ENCODE peak calls at places on chromosomes 11 and 22, in six cellular contexts. C, U, P, J, Z and T are unnamed samples.

GRCh38 chr11:68659158-68659921 is 25.0 kb upstream of the GAL start:
- DNase-seq in C (peak), U (no peak), Z (no peak), J (no peak), P (peak), T (no peak)

GRCh38 chr11:128632151-128632791 is 44.9 kb upstream of the ETS1 start:
- DNase-seq in J (peak), U (peak), C (peak), P (peak), Z (no peak), T (peak)

GRCh38 chr11:124859171-124859570 is 6.1 kb upstream of the ROBO3 start:
- DNase-seq in P (no peak), U (no peak), Z (no peak), C (no peak), J (no peak), T (no peak)

GRCh38 chr11:126842038-126842437 is 158.5 kb downstream of the KIRREL3 start:
- DNase-seq in Z (no peak), J (no peak), P (no peak), U (no peak), C (no peak), T (no peak)

GRCh38 chr11:128232588-128232987 is 354.8 kb downstream of the ETS1 start:
- DNase-seq in P (no peak), C (no peak), J (no peak), Z (no peak), U (no peak), T (no peak)

GRCh38 chr22:47046411-47047065 is 284.1 kb downstream of the TBC1D22A start:
- DNase-seq in J (no peak), U (no peak), C (no peak), Z (no peak), P (no peak), T (no peak)

GRCh38 chr11:28919194-28919593 is 811.0 kb downstream of the METTL15 start:
- DNase-seq in C (no peak), U (no peak), J (no peak), P (peak), Z (no peak), T (no peak)

GRCh38 chr11:78261869-78262637 is 73.3 kb downstream of the USP35 start:
- DNase-seq in U (no peak), P (no peak), Z (no peak), C (no peak), J (no peak), T (no peak)

GRCh38 chr11:65588199-65589054 is 7.2 kb downstream of the KCNK7 start:
- DNase-seq in C (peak), J (peak), U (no peak), P (no peak), Z (no peak), T (peak)

GRCh38 chr22:44037519-44038370 is 13.6 kb downstream of the PARVB start:
- DNase-seq in J (no peak), U (no peak), C (peak), Z (no peak), P (peak), T (no peak)

GRCh38 chr11:8878771-8879170 is 32.2 kb upstream of the AKIP1 start:
- DNase-seq in Z (no peak), J (no peak), P (no peak), U (no peak), C (no peak), T (no peak)

GRCh38 chr22:50705851-50706351 is 32.1 kb upstream of the ACR start:
- DNase-seq in P (no peak), J (no peak), U (no peak), Z (no peak), C (no peak), T (no peak)

GRCh38 chr22:50704510-50705218 is 32.0 kb downstream of the SHANK3 start:
- DNase-seq in U (no peak), C (no peak), J (no peak), P (no peak), Z (no peak), T (no peak)

GRCh38 chr22:50705219-50705691 is 32.6 kb downstream of the SHANK3 start:
- DNase-seq in U (peak), Z (peak), P (no peak), J (no peak), C (peak), T (peak)

GRCh38 chr22:50708474-50708873 is 29.5 kb upstream of the ACR start:
- DNase-seq in C (no peak), J (no peak), P (no peak), U (no peak), Z (no peak), T (no peak)

GRCh38 chr22:50706481-50707125 is 31.4 kb upstream of the ACR start:
- DNase-seq in P (no peak), J (no peak), C (no peak), U (no peak), Z (no peak), T (no peak)
- H3K9ac ChIP-seq in P (no peak), J (no peak), C (no peak), U (no peak), Z (no peak), T (no peak)

DNA sequence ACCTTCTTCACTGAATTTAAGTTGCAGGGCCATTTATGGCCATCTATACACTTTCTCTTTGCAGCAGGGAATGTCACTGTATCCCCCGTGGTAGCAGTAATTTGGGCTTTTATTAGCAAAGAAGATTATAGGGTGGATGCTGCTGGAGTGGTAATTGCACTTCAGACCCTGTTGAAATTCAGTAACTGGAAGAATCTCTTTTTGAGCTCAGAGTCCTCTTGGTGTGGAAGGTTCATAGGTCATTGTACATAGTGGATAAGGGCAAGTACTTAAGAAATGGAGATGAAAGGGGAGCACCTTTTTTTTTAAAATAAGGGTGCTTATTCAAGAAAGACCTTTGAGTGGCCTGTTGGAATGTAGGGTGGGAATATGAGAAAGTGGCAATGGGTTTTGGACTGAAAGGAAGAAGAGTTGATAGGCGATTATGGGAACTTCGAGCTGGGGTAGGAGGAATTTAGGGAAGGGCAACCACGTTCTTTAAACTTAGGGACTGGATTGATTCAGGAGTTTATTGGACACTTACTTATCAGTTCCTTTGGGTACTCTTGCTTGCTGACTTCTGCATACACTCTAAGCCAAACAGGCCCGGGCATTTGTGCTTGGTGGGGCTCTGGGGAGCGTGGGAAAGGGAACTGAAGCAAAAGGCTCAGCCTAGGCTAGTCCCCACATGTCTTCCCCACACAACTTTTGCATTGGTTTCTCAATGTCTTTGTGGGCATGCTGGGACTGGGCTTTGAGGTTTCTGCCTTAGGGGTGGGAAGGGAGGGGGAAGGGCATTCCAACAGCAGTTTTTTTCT is 26.5 kb downstream of the CTNND1 start:
- DNase-seq in P (peak), Z (no peak), J (no peak), C (no peak), U (no peak), T (peak)
- H3K4me3 ChIP-seq in P (no peak), Z (no peak), J (no peak), C (no peak), U (no peak), T (peak)

GRCh38 chr11:7332451-7332850 is 80.7 kb downstream of the SYT9 start:
- DNase-seq in P (no peak), J (no peak), Z (no peak), C (no peak), U (no peak), T (no peak)
- H2AFZ ChIP-seq in P (no peak), J (no peak), Z (no peak), C (no peak), U (no peak), T (no peak)

GRCh38 chr11:133947298-133947905 is 9.4 kb downstream of the IGSF9B start:
- DNase-seq in U (peak), C (peak), J (peak), Z (no peak), P (peak), T (peak)
- H3K9ac ChIP-seq in U (no peak), C (no peak), J (peak), Z (no peak), P (no peak), T (no peak)

GRCh38 chr11:3949132-3949531 is 93.7 kb downstream of the STIM1 start:
- DNase-seq in C (no peak), J (peak), Z (no peak), P (no peak), U (no peak), T (no peak)
- H3K4me3 ChIP-seq in C (no peak), J (no peak), Z (no peak), P (no peak), U (no peak), T (no peak)

GRCh38 chr11:119782673-119783072 is 53.7 kb upstream of the NECTIN1 start:
- DNase-seq in C (peak), Z (no peak), P (no peak), U (no peak), J (no peak), T (peak)

GRCh38 chr11:119780264-119780953 is 51.4 kb upstream of the NECTIN1 start:
- DNase-seq in U (no peak), C (no peak), J (no peak), Z (no peak), P (no peak), T (no peak)

GRCh38 chr11:119783466-119784400 is 54.7 kb upstream of the NECTIN1 start:
- DNase-seq in C (no peak), P (peak), U (no peak), J (no peak), Z (no peak), T (no peak)

GRCh38 chr11:119779195-119780071 is 50.4 kb upstream of the NECTIN1 start:
- DNase-seq in C (no peak), J (no peak), U (no peak), P (no peak), Z (no peak), T (no peak)

GRCh38 chr11:119782021-119782420 is 53.0 kb upstream of the NECTIN1 start:
- DNase-seq in P (no peak), J (no peak), Z (no peak), C (no peak), U (no peak), T (peak)
- H2AFZ ChIP-seq in P (no peak), J (no peak), Z (no peak), C (no peak), U (no peak), T (peak)

DNA sequence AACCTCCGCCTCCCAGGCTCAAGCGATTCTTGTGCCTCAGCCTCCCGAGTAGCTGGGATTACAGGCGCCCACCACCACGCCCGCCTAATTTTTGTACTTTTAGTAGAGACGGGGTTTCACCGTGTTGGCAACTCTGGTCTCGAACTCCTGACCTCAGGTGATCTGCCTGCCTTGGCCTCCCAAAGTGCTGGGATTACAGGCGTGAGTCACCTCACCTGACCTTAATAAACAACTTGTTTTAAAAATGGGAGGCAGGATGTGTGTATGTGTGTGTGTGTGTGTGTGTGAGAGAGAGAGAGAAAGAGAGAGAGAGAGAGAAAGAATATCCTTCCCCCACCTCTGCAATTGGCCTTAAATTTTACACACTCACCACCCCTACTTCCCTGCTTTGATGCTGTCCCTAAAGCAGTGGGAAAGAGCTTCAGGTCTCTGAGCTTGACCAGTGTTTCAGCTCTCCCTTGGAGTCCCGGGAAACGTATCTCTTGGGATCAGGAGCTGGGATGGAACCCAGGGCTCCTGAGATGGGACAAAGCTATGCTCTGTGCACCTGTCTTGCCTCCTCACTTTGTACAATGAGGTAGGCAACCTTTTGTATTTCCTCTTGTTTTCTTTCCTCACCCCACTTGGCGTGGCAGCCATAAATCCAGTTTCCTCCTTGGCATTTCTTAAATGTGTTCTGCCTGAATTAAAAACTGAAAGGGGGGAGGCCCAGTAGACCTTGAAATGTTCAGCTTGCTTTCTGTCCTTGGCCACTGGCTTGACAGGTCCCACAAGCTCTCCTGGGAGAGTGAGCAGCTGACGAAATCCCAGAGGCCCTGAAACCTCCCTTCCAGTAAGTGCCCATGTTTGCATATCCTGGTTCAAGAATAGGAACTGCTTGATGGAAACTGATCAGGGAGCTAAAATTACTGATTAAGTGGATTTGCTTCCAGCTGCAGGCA is 17.8 kb upstream of the XBP1 start:
- DNase-seq in Z (no peak), C (no peak), J (peak), P (no peak), U (no peak), T (no peak)
- H3K9ac ChIP-seq in Z (no peak), C (no peak), J (no peak), P (no peak), U (no peak), T (no peak)

DNA sequence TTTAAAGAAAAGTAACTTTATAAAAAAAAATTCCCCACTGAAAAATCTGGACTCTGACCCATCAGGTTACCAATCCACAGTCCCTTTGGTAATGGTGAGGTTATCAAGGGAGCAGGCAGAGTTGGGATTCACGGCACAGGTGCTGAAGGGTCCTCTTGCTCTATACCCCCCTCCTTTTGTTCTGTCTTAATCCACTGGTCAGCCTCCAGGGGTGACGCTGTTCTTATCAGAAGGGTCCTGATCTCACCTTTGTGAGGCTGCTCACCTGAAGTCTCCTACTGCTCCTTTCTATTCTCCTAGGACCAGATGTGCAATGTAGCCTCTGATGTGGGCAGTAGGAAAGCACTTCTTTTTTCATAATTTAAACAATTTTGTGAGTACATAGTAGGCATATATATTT is 80.6 kb upstream of the E2F8 start:
- DNase-seq in J (no peak), U (no peak), C (no peak), P (no peak), Z (no peak), T (no peak)
- H3K4me3 ChIP-seq in J (no peak), U (no peak), C (no peak), P (no peak), Z (no peak), T (no peak)

GRCh38 chr22:35593071-35593884 is 23.9 kb downstream of the MB start:
- DNase-seq in Z (no peak), U (no peak), J (no peak), C (no peak), P (no peak), T (no peak)

GRCh38 chr22:35592418-35592967 is 24.6 kb downstream of the MB start:
- DNase-seq in J (no peak), U (no peak), Z (no peak), C (no peak), P (no peak), T (no peak)

GRCh38 chr22:35590634-35591295 is 26.4 kb downstream of the MB start:
- DNase-seq in Z (no peak), U (no peak), J (no peak), C (no peak), P (no peak), T (no peak)

GRCh38 chr22:35593885-35594470 is 23.2 kb downstream of the MB start:
- DNase-seq in U (no peak), P (no peak), J (no peak), C (no peak), Z (no peak), T (no peak)

GRCh38 chr22:35591696-35592417 is 25.3 kb downstream of the MB start:
- DNase-seq in U (no peak), Z (no peak), P (no peak), J (no peak), C (no peak), T (no peak)
- H2AFZ ChIP-seq in U (peak), Z (no peak), P (no peak), J (no peak), C (peak), T (no peak)